ENCODE peak calls at places on chromosomes 11 and 22, in five cellular contexts. One of them, this sample, is unnamed.

GRCh38 chr11:75582935-75583709 is 21.1 kb downstream of the SERPINH1 start:
- DNase-seq in fibroblast of villous mesenchyme: peak
- DNase-seq in IMR-90: peak
- DNase-seq in uterus: peak
- DNase-seq in CD8-positive, alpha-beta T cell: peak
- DNase-seq in this sample: peak

GRCh38 chr22:29748248-29748893 is 18.4 kb downstream of the ZMAT5 start:
- DNase-seq in fibroblast of villous mesenchyme: no peak
- DNase-seq in IMR-90: no peak
- DNase-seq in uterus: no peak
- DNase-seq in CD8-positive, alpha-beta T cell: no peak
- DNase-seq in this sample: no peak

GRCh38 chr22:26401726-26402125 is 27.3 kb upstream of the ASPHD2 start:
- DNase-seq in fibroblast of villous mesenchyme: no peak
- DNase-seq in IMR-90: no peak
- DNase-seq in uterus: no peak
- DNase-seq in CD8-positive, alpha-beta T cell: no peak
- DNase-seq in this sample: no peak

GRCh38 chr11:27816200-27816599 is 115.9 kb upstream of the BDNF start:
- DNase-seq in fibroblast of villous mesenchyme: no peak
- DNase-seq in IMR-90: no peak
- DNase-seq in uterus: no peak
- DNase-seq in CD8-positive, alpha-beta T cell: no peak
- DNase-seq in this sample: no peak

GRCh38 chr11:14300661-14301304 is 58.2 kb downstream of the RRAS2 start:
- DNase-seq in fibroblast of villous mesenchyme: peak
- DNase-seq in IMR-90: peak
- DNase-seq in uterus: peak
- DNase-seq in CD8-positive, alpha-beta T cell: peak
- DNase-seq in this sample: peak

GRCh38 chr11:107215006-107215405 is 196.7 kb upstream of the GUCY1A2 start:
- DNase-seq in fibroblast of villous mesenchyme: no peak
- DNase-seq in IMR-90: no peak
- DNase-seq in uterus: no peak
- DNase-seq in CD8-positive, alpha-beta T cell: no peak
- DNase-seq in this sample: no peak

GRCh38 chr22:28795932-28796856 is 4.2 kb downstream of the XBP1 start:
- DNase-seq in fibroblast of villous mesenchyme: no peak
- DNase-seq in IMR-90: no peak
- DNase-seq in uterus: no peak
- DNase-seq in CD8-positive, alpha-beta T cell: no peak
- DNase-seq in this sample: no peak

GRCh38 chr11:134950692-134951304 is 538.8 kb upstream of the B3GAT1 start:
- DNase-seq in fibroblast of villous mesenchyme: no peak
- DNase-seq in IMR-90: peak
- DNase-seq in uterus: no peak
- DNase-seq in CD8-positive, alpha-beta T cell: no peak
- DNase-seq in this sample: peak

GRCh38 chr22:48576333-48577013 is 1251.2 kb downstream of the BRD1 start:
- DNase-seq in fibroblast of villous mesenchyme: no peak
- DNase-seq in IMR-90: no peak
- DNase-seq in uterus: no peak
- DNase-seq in CD8-positive, alpha-beta T cell: no peak
- DNase-seq in this sample: no peak

GRCh38 chr11:24286238-24286637 is 210.6 kb upstream of the LUZP2 start:
- DNase-seq in fibroblast of villous mesenchyme: no peak
- DNase-seq in IMR-90: no peak
- DNase-seq in uterus: no peak
- DNase-seq in CD8-positive, alpha-beta T cell: no peak
- DNase-seq in this sample: no peak

GRCh38 chr22:46352276-46352675 is 16.8 kb downstream of the TRMU start:
- DNase-seq in fibroblast of villous mesenchyme: no peak
- DNase-seq in IMR-90: no peak
- DNase-seq in uterus: no peak
- DNase-seq in CD8-positive, alpha-beta T cell: no peak
- DNase-seq in this sample: no peak

GRCh38 chr22:49446145-49446758 is 381.4 kb downstream of the BRD1 start:
- DNase-seq in fibroblast of villous mesenchyme: no peak
- DNase-seq in IMR-90: no peak
- DNase-seq in uterus: no peak
- DNase-seq in CD8-positive, alpha-beta T cell: no peak
- DNase-seq in this sample: no peak

GRCh38 chr11:125562430-125562829 is 6.8 kb upstream of the EI24 start:
- DNase-seq in fibroblast of villous mesenchyme: no peak
- DNase-seq in IMR-90: no peak
- DNase-seq in uterus: no peak
- DNase-seq in CD8-positive, alpha-beta T cell: no peak
- DNase-seq in this sample: no peak

GRCh38 chr11:116927163-116927772 is 89.8 kb upstream of the APOA1 start:
- DNase-seq in fibroblast of villous mesenchyme: no peak
- DNase-seq in IMR-90: no peak
- DNase-seq in uterus: no peak
- DNase-seq in CD8-positive, alpha-beta T cell: peak
- DNase-seq in this sample: no peak

GRCh38 chr11:9518835-9519234 is 54.6 kb upstream of the WEE1 start:
- DNase-seq in fibroblast of villous mesenchyme: no peak
- DNase-seq in IMR-90: no peak
- DNase-seq in uterus: no peak
- DNase-seq in CD8-positive, alpha-beta T cell: no peak
- DNase-seq in this sample: no peak

GRCh38 chr11:125939081-125939521 is 6.7 kb upstream of the VSIG10L2 start:
- DNase-seq in fibroblast of villous mesenchyme: no peak
- DNase-seq in IMR-90: no peak
- DNase-seq in uterus: no peak
- DNase-seq in CD8-positive, alpha-beta T cell: no peak
- DNase-seq in this sample: no peak

GRCh38 chr11:101583180-101584128 is at the start of gene TRPC6:
- DNase-seq in fibroblast of villous mesenchyme: peak
- DNase-seq in IMR-90: peak
- DNase-seq in uterus: peak
- DNase-seq in CD8-positive, alpha-beta T cell: no peak
- DNase-seq in this sample: peak

GRCh38 chr22:38257170-38257569 is 15.6 kb downstream of the TMEM184B start:
- DNase-seq in fibroblast of villous mesenchyme: peak
- DNase-seq in IMR-90: peak
- DNase-seq in uterus: peak
- DNase-seq in CD8-positive, alpha-beta T cell: no peak
- DNase-seq in this sample: peak

GRCh38 chr11:30631148-30631547 is 45.0 kb upstream of the MPPED2 start:
- DNase-seq in fibroblast of villous mesenchyme: no peak
- DNase-seq in IMR-90: no peak
- DNase-seq in uterus: no peak
- DNase-seq in CD8-positive, alpha-beta T cell: no peak
- DNase-seq in this sample: no peak

GRCh38 chr11:65856689-65857499 is 1.1 kb downstream of the CFL1 start:
- DNase-seq in fibroblast of villous mesenchyme: peak
- DNase-seq in IMR-90: peak
- DNase-seq in uterus: peak
- DNase-seq in CD8-positive, alpha-beta T cell: peak
- DNase-seq in this sample: peak

GRCh38 chr11:65854871-65855837 is 2.8 kb downstream of the CFL1 start:
- DNase-seq in fibroblast of villous mesenchyme: no peak
- DNase-seq in IMR-90: no peak
- DNase-seq in uterus: no peak
- DNase-seq in CD8-positive, alpha-beta T cell: no peak
- DNase-seq in this sample: no peak

GRCh38 chr11:65857500-65858353 is at the start of gene CFL1:
- DNase-seq in fibroblast of villous mesenchyme: peak
- DNase-seq in IMR-90: peak
- DNase-seq in uterus: peak
- DNase-seq in CD8-positive, alpha-beta T cell: peak
- DNase-seq in this sample: peak

GRCh38 chr11:65854161-65854592 is 3.8 kb downstream of the CFL1 start:
- DNase-seq in fibroblast of villous mesenchyme: no peak
- DNase-seq in IMR-90: no peak
- DNase-seq in uterus: no peak
- DNase-seq in CD8-positive, alpha-beta T cell: no peak
- DNase-seq in this sample: no peak

DNA sequence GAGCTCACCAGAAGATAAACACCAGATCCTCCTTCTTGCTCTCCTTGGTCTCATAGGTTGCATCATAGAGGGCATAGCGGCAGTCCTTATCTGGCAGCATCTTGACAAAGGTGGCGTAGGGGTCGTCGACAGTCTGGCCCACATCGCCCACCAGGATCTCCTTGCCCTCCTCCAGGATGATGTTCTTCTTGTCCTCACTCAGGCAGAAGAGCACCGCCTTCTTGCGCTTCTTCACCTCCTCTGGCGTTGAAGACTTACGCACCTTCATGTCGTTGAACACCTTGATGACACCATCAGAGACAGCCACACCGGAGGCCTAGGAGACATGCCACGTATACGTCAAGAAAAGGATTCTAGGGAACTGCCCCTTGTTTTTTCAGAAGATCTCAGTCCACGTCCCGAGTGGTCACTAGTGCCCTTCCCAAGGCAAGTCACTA is 2.0 kb downstream of the CFL1 start:
- DNase-seq in fibroblast of villous mesenchyme: no peak
- DNase-seq in IMR-90: no peak
- DNase-seq in uterus: no peak
- DNase-seq in CD8-positive, alpha-beta T cell: no peak
- DNase-seq in this sample: no peak
- H3K4me3 ChIP-seq in fibroblast of villous mesenchyme: peak
- H3K4me3 ChIP-seq in IMR-90: peak
- H3K4me3 ChIP-seq in uterus: peak
- H3K4me3 ChIP-seq in CD8-positive, alpha-beta T cell: peak
- H3K4me3 ChIP-seq in this sample: peak

GRCh38 chr22:17767236-17768065 is 6.8 kb downstream of the BID start:
- DNase-seq in fibroblast of villous mesenchyme: no peak
- DNase-seq in IMR-90: no peak
- DNase-seq in uterus: no peak
- DNase-seq in CD8-positive, alpha-beta T cell: peak
- DNase-seq in this sample: no peak

GRCh38 chr22:17761145-17761488 is 13.2 kb downstream of the BID start:
- DNase-seq in fibroblast of villous mesenchyme: no peak
- DNase-seq in IMR-90: no peak
- DNase-seq in uterus: no peak
- DNase-seq in CD8-positive, alpha-beta T cell: no peak
- DNase-seq in this sample: no peak

GRCh38 chr22:17769013-17769715 is 5.1 kb downstream of the BID start:
- DNase-seq in fibroblast of villous mesenchyme: no peak
- DNase-seq in IMR-90: no peak
- DNase-seq in uterus: no peak
- DNase-seq in CD8-positive, alpha-beta T cell: peak
- DNase-seq in this sample: no peak

GRCh38 chr22:17769716-17770082 is 4.6 kb downstream of the BID start:
- DNase-seq in fibroblast of villous mesenchyme: no peak
- DNase-seq in IMR-90: no peak
- DNase-seq in uterus: no peak
- DNase-seq in CD8-positive, alpha-beta T cell: peak
- DNase-seq in this sample: no peak

GRCh38 chr22:17764036-17764435 is 10.2 kb downstream of the BID start:
- DNase-seq in fibroblast of villous mesenchyme: no peak
- DNase-seq in IMR-90: no peak
- DNase-seq in uterus: no peak
- DNase-seq in CD8-positive, alpha-beta T cell: no peak
- DNase-seq in this sample: no peak
- TF ChIP-seq CTCF in fibroblast of villous mesenchyme: no peak
- TF ChIP-seq CTCF in IMR-90: no peak
- TF ChIP-seq CTCF in uterus: no peak
- TF ChIP-seq CTCF in CD8-positive, alpha-beta T cell: no peak
- TF ChIP-seq CTCF in this sample: no peak

DNA sequence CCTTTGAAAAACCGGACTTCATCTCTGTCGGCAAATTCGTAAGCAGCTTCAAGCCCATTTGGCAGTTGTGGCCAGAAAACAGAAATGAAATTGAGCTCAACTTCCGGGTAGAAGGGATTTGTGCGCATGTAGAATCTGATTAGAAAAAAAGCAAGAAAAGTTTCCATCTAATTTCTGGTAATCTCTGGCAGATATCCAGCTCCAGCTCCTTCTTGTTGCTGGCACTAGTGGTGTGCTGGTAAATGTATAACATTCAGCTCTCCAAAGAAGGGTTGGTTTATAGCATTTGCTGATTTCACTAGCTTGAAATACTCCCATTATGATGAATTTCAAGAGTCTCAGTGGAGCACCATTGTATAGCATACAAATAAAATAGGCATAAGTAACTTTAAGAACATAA is 5.4 kb downstream of the MMP1 start:
- DNase-seq in fibroblast of villous mesenchyme: no peak
- DNase-seq in IMR-90: no peak
- DNase-seq in uterus: no peak
- DNase-seq in CD8-positive, alpha-beta T cell: no peak
- DNase-seq in this sample: no peak
- H3K4me3 ChIP-seq in fibroblast of villous mesenchyme: no peak
- H3K4me3 ChIP-seq in IMR-90: no peak
- H3K4me3 ChIP-seq in uterus: no peak
- H3K4me3 ChIP-seq in CD8-positive, alpha-beta T cell: no peak
- H3K4me3 ChIP-seq in this sample: no peak

GRCh38 chr11:16881074-16881709 is 133.0 kb downstream of the PLEKHA7 start:
- DNase-seq in fibroblast of villous mesenchyme: no peak
- DNase-seq in IMR-90: peak
- DNase-seq in uterus: no peak
- DNase-seq in CD8-positive, alpha-beta T cell: no peak
- DNase-seq in this sample: peak
- TF ChIP-seq CTCF in fibroblast of villous mesenchyme: peak
- TF ChIP-seq CTCF in IMR-90: peak
- TF ChIP-seq CTCF in uterus: no peak
- TF ChIP-seq CTCF in CD8-positive, alpha-beta T cell: no peak
- TF ChIP-seq CTCF in this sample: peak

GRCh38 chr11:86218125-86219081 is 26.1 kb upstream of the EED start:
- DNase-seq in fibroblast of villous mesenchyme: peak
- DNase-seq in IMR-90: peak
- DNase-seq in uterus: peak
- DNase-seq in CD8-positive, alpha-beta T cell: peak
- DNase-seq in this sample: peak
- H3K4me3 ChIP-seq in fibroblast of villous mesenchyme: peak
- H3K4me3 ChIP-seq in IMR-90: peak
- H3K4me3 ChIP-seq in uterus: no peak
- H3K4me3 ChIP-seq in CD8-positive, alpha-beta T cell: no peak
- H3K4me3 ChIP-seq in this sample: no peak

DNA sequence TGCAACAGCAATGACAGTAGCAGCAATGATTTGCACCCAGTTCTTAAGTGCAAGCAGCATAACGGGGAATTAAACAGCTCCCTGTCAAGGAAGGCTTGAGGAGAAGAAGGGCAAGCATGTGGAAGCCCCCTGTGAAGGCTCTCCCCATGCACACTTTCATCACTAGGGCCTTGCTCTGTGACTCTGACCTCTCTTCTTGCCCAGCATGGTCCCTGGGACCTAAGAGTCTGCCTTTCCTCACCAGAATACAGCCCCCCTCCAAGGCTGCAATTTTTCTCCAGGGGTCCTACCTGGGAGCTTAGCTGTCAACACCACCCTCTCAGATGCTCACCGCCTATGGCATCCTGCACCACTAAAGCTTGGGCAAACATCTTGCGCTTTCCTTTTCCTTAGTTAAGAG is 187.5 kb downstream of the ADAMTS15 start:
- DNase-seq in fibroblast of villous mesenchyme: no peak
- DNase-seq in IMR-90: no peak
- DNase-seq in uterus: no peak
- DNase-seq in CD8-positive, alpha-beta T cell: no peak
- DNase-seq in this sample: no peak
- TF ChIP-seq CTCF in fibroblast of villous mesenchyme: no peak
- TF ChIP-seq CTCF in IMR-90: no peak
- TF ChIP-seq CTCF in uterus: no peak
- TF ChIP-seq CTCF in CD8-positive, alpha-beta T cell: no peak
- TF ChIP-seq CTCF in this sample: no peak